ENCODE peak calls at places on chromosomes 4 and X, in five cellular contexts. One of them, this sample, is unnamed.
A peak's percentile ranks its signal among the peaks of the same experiment; 100 is the strongest.

GRCh38 chr4:140103676-140104075 is 50.3 kb downstream of the MAML3 start:
- DNase-seq in stimulated activated CD4-positive, alpha-beta T cell treated with anti-CD3 and anti-CD28 coated beads, Interleukin-2, amount 100 ng/mL, for 24 hours: peak; percentile 32
- DNase-seq in pancreas: no peak
- DNase-seq in ureter: no peak
- DNase-seq in tibial artery: no peak
- DNase-seq in this sample: peak; percentile 60

GRCh38 chr4:168707205-168707604 is 210.4 kb downstream of the PALLD start:
- DNase-seq in stimulated activated CD4-positive, alpha-beta T cell treated with anti-CD3 and anti-CD28 coated beads, Interleukin-2, amount 100 ng/mL, for 24 hours: no peak
- DNase-seq in pancreas: no peak
- DNase-seq in ureter: no peak
- DNase-seq in tibial artery: no peak
- DNase-seq in this sample: peak; percentile 59

GRCh38 chr4:159158989-159159388 is 56.1 kb downstream of the RAPGEF2 start:
- DNase-seq in stimulated activated CD4-positive, alpha-beta T cell treated with anti-CD3 and anti-CD28 coated beads, Interleukin-2, amount 100 ng/mL, for 24 hours: no peak
- DNase-seq in pancreas: no peak
- DNase-seq in ureter: no peak
- DNase-seq in tibial artery: no peak
- DNase-seq in this sample: no peak

GRCh38 chr4:94516067-94516466 is 64.3 kb downstream of the PDLIM5 start:
- DNase-seq in stimulated activated CD4-positive, alpha-beta T cell treated with anti-CD3 and anti-CD28 coated beads, Interleukin-2, amount 100 ng/mL, for 24 hours: no peak
- DNase-seq in pancreas: no peak
- DNase-seq in ureter: no peak
- DNase-seq in tibial artery: no peak
- DNase-seq in this sample: peak; percentile 79

GRCh38 chr4:145881991-145882390 is 56.6 kb downstream of the ZNF827 start:
- DNase-seq in stimulated activated CD4-positive, alpha-beta T cell treated with anti-CD3 and anti-CD28 coated beads, Interleukin-2, amount 100 ng/mL, for 24 hours: no peak
- DNase-seq in pancreas: peak; percentile 73
- DNase-seq in ureter: peak; percentile 88
- DNase-seq in tibial artery: no peak
- DNase-seq in this sample: no peak

GRCh38 chr4:83112678-83113428 is 1.7 kb downstream of the PLAC8 start:
- DNase-seq in stimulated activated CD4-positive, alpha-beta T cell treated with anti-CD3 and anti-CD28 coated beads, Interleukin-2, amount 100 ng/mL, for 24 hours: peak; percentile 43
- DNase-seq in pancreas: no peak
- DNase-seq in ureter: no peak
- DNase-seq in tibial artery: no peak
- DNase-seq in this sample: no peak

GRCh38 chrX:39779952-39780783 is 317.6 kb downstream of the BCOR start:
- DNase-seq in stimulated activated CD4-positive, alpha-beta T cell treated with anti-CD3 and anti-CD28 coated beads, Interleukin-2, amount 100 ng/mL, for 24 hours: no peak
- DNase-seq in pancreas: no peak
- DNase-seq in ureter: no peak
- DNase-seq in tibial artery: no peak
- DNase-seq in this sample: no peak

GRCh38 chr4:89889289-89889688 is 5.4 kb upstream of the MMRN1 start:
- DNase-seq in stimulated activated CD4-positive, alpha-beta T cell treated with anti-CD3 and anti-CD28 coated beads, Interleukin-2, amount 100 ng/mL, for 24 hours: no peak
- DNase-seq in pancreas: no peak
- DNase-seq in ureter: no peak
- DNase-seq in tibial artery: peak; percentile 63
- DNase-seq in this sample: peak; percentile 21

GRCh38 chr4:52251864-52252263 is 200.8 kb downstream of the SPATA18 start:
- DNase-seq in stimulated activated CD4-positive, alpha-beta T cell treated with anti-CD3 and anti-CD28 coated beads, Interleukin-2, amount 100 ng/mL, for 24 hours: no peak
- DNase-seq in pancreas: no peak
- DNase-seq in ureter: no peak
- DNase-seq in tibial artery: no peak
- DNase-seq in this sample: no peak

GRCh38 chr4:158255727-158256324 is 45.5 kb downstream of the TMEM144 start:
- DNase-seq in stimulated activated CD4-positive, alpha-beta T cell treated with anti-CD3 and anti-CD28 coated beads, Interleukin-2, amount 100 ng/mL, for 24 hours: no peak
- DNase-seq in pancreas: no peak
- DNase-seq in ureter: no peak
- DNase-seq in tibial artery: no peak
- DNase-seq in this sample: peak; percentile 64